ENCODE peak calls at places on chromosome 6, in four cellular contexts. M is ovary, W is foreskin keratinocyte, K is uterus. H is an unnamed sample. For H3K4me1, the result is how much of the 10 kb centered on the place peaks cover.

GRCh38 chr6:23659125-23659524 is 466.9 kb upstream of the NRSN1 start:
- DNase-seq in K (no peak), M (no peak), W (no peak), H (no peak)

GRCh38 chr6:51792273-51793030 is 295.0 kb downstream of the PKHD1 start:
- DNase-seq in M (no peak), K (no peak), W (peak), H (no peak)

GRCh38 chr6:70706491-70707123 is 38.9 kb downstream of the SMAP1 start:
- DNase-seq in M (no peak), W (no peak), K (no peak), H (no peak)

GRCh38 chr6:144190593-144190992 is 40.3 kb downstream of the STX11 start:
- DNase-seq in M (no peak), W (peak), K (peak), H (no peak)

GRCh38 chr6:99019341-99019740 is 71.6 kb upstream of the FBXL4 start:
- DNase-seq in K (no peak), M (no peak), W (peak), H (no peak)

GRCh38 chr6:37569999-37570776 is 70.5 kb upstream of the CCDC167 start:
- DNase-seq in M (no peak), K (no peak), W (no peak), H (no peak)

GRCh38 chr6:128327890-128328289 is 192.5 kb downstream of the PTPRK start:
- DNase-seq in K (no peak), W (no peak), M (no peak), H (no peak)

GRCh38 chr6:111950661-111951426 is 77.6 kb upstream of the FYN start:
- DNase-seq in W (no peak), M (no peak), K (no peak), H (no peak)

GRCh38 chr6:3046295-3046694 is 22.0 kb upstream of the RIPK1 start:
- DNase-seq in K (no peak), M (no peak), W (no peak), H (no peak)

GRCh38 chr6:11198663-11199603 is 33.5 kb downstream of the NEDD9 start:
- DNase-seq in M (no peak), W (no peak), K (no peak), H (no peak)

GRCh38 chr6:3457710-3458605 is 1.1 kb upstream of the SLC22A23 start:
- DNase-seq in W (no peak), K (peak), M (no peak), H (peak)

GRCh38 chr6:43669050-43669921 is 18.3 kb downstream of the MRPS18A start:
- DNase-seq in W (no peak), M (peak), K (peak), H (peak)

GRCh38 chr6:30775104-30775503 is 30.8 kb upstream of the IER3 start:
- DNase-seq in W (no peak), M (no peak), K (no peak), H (no peak)

GRCh38 chr6:139325686-139326085 is 33.9 kb upstream of the TXLNB start:
- DNase-seq in W (no peak), K (no peak), M (no peak), H (no peak)

GRCh38 chr6:9606435-9607134 is 808.3 kb downstream of the TFAP2A start:
- DNase-seq in K (no peak), M (no peak), W (no peak), H (no peak)

GRCh38 chr6:18598865-18599264 is 211.7 kb downstream of the RNF144B start:
- DNase-seq in W (no peak), M (no peak), K (no peak), H (no peak)

GRCh38 chr6:20688710-20689500 is 154.6 kb downstream of the CDKAL1 start:
- DNase-seq in M (no peak), K (no peak), W (no peak), H (no peak)

GRCh38 chr6:114342086-114342825 is 567 bp downstream of the HS3ST5 start:
- DNase-seq in M (no peak), W (no peak), K (no peak), H (no peak)

GRCh38 chr6:2404211-2404929 is 159.0 kb upstream of the GMDS start:
- DNase-seq in K (no peak), M (no peak), W (no peak), H (no peak)

GRCh38 chr6:48429610-48430009 is 318.6 kb upstream of the PTCHD4 start:
- DNase-seq in K (no peak), M (no peak), W (no peak), H (no peak)

GRCh38 chr6:37622639-37623038 is 75.0 kb downstream of the MDGA1 start:
- DNase-seq in K (no peak), M (no peak), W (no peak), H (peak)

GRCh38 chr6:167047554-167047953 is 48.4 kb downstream of the CEP43 start:
- DNase-seq in K (no peak), M (no peak), W (no peak), H (no peak)

GRCh38 chr6:45572833-45573232 is 195.1 kb upstream of the SUPT3H start:
- DNase-seq in W (no peak), M (no peak), K (no peak), H (no peak)

GRCh38 chr6:68572525-68572924 is 62.6 kb upstream of the ADGRB3 start:
- DNase-seq in W (no peak), K (no peak), M (no peak), H (no peak)

GRCh38 chr6:56863366-56863765 is 91.5 kb upstream of the BEND6 start:
- DNase-seq in K (no peak), W (peak), M (no peak), H (no peak)

GRCh38 chr6:44475779-44476434 is 88.4 kb downstream of the CDC5L start:
- DNase-seq in M (peak), K (peak), W (peak), H (peak)

GRCh38 chr6:150813319-150813992 is 52.0 kb upstream of the MTHFD1L start:
- DNase-seq in W (peak), M (no peak), K (no peak), H (no peak)

GRCh38 chr6:129717287-129717686 is 7.3 kb upstream of the ARHGAP18 start:
- DNase-seq in M (no peak), K (no peak), W (no peak), H (no peak)

GRCh38 chr6:117265425-117266266 is at the start of gene VGLL2:
- DNase-seq in M (peak), W (no peak), K (no peak), H (peak)

DNA sequence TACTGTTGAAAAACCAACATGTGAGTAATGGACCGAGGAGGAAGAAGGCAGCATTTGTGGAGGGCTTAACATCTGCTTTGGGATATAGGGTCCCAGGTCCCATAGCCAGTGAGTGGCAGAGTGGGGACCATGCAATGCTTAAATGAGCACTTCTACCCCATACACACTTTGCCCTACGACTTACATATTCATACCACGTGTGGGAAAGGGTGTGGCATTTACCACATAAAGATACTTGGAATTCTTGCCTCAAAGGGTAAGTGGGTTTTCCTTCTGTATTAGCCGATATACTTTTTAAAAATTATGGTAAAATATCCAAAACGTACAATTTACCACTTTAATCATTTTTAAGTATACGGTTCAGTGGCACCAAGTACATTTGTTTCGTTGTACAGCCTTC is 199.3 kb downstream of the BACH2 start:
- DNase-seq in K (no peak), W (peak), M (no peak), H (no peak)
- H3K4me1 ChIP-seq in K (under half), W (under half), M (under half), H (under half)

GRCh38 chr6:110816677-110817076 is 1.4 kb upstream of the CDK19 start:
- DNase-seq in M (no peak), K (no peak), W (no peak), H (no peak)
- H3K27ac ChIP-seq in M (no peak), K (no peak), W (no peak), H (no peak)

GRCh38 chr6:16822529-16822928 is 61.3 kb upstream of the ATXN1 start:
- DNase-seq in W (no peak), K (no peak), M (no peak), H (no peak)

GRCh38 chr6:16824804-16825777 is 63.8 kb upstream of the ATXN1 start:
- DNase-seq in M (no peak), W (no peak), K (no peak), H (no peak)

GRCh38 chr6:16823700-16824352 is 62.6 kb upstream of the ATXN1 start:
- DNase-seq in K (no peak), W (no peak), M (no peak), H (no peak)

GRCh38 chr6:16821834-16822264 is 60.6 kb upstream of the ATXN1 start:
- DNase-seq in K (no peak), M (no peak), W (no peak), H (no peak)

GRCh38 chr6:16822975-16823374 is 61.7 kb upstream of the ATXN1 start:
- DNase-seq in M (no peak), W (no peak), K (no peak), H (no peak)
- H3K4me1 ChIP-seq in M (under half), W (under half), K (under half), H (under half)

GRCh38 chr6:108797951-108798671 is 50.1 kb upstream of the ARMC2 start:
- DNase-seq in W (no peak), K (no peak), M (no peak), H (no peak)
- H3K27ac ChIP-seq in W (no peak), K (no peak), M (no peak), H (no peak)

GRCh38 chr6:42315220-42315990 is 97.7 kb upstream of the MRPS10 start:
- DNase-seq in K (no peak), M (no peak), W (no peak), H (no peak)
- H3K4me1 ChIP-seq in K (under half), M (under half), W (under half), H (under half)

GRCh38 chr6:21953831-21954801 is 342.7 kb downstream of the PRL start:
- DNase-seq in W (peak), K (peak), M (no peak), H (no peak)
- H3K27ac ChIP-seq in W (no peak), K (peak), M (no peak), H (peak)

GRCh38 chr6:63636516-63636968 is 940 bp downstream of the PHF3 start:
- DNase-seq in W (peak), M (peak), K (peak), H (no peak)

GRCh38 chr6:63635563-63636515 is at the start of gene PHF3:
- DNase-seq in K (peak), W (peak), M (peak), H (peak)

GRCh38 chr6:63640062-63640461 is 4.5 kb downstream of the PHF3 start:
- DNase-seq in K (no peak), M (no peak), W (peak), H (no peak)

GRCh38 chr6:63635165-63635562 is 438 bp upstream of the PHF3 start:
- DNase-seq in M (peak), K (no peak), W (no peak), H (no peak)

DNA sequence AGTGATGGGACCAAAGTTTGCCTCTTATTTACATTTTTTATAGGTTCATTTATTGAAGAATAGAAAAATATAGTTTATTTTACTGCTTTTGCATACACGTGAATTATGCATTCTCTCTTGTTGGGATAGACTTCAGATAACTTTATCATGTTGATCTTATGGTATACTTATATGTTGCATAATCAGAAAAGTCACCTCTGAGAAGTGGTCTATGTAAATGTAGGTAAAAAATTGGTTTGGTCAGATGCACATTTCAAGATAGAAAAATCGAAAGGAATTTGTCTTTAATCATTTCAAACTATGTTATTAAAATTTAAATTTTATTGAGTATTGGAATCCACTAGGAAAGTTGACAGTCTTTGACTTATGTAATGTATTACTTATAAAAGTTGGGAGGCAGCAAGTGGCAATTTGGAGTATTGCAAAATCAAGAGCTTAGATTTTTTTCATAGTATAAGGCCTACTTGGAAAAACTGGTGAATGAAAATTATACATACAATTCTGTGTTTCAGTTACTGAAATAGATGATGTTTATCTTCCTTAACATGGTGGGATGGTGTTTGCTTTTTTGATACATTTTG is 2.4 kb downstream of the PHF3 start:
- DNase-seq in K (no peak), W (no peak), M (no peak), H (no peak)
- H3K4me1 ChIP-seq in K (under half), W (under half), M (under half), H (under half)

GRCh38 chr6:106796754-106797153 is 167.4 kb downstream of the QRSL1 start:
- DNase-seq in W (no peak), K (no peak), M (no peak), H (no peak)
- H3K27ac ChIP-seq in W (no peak), K (no peak), M (no peak), H (no peak)